ENCODE peak calls at places on chromosomes 13 and 19, in eight cellular contexts. Y is activated CD4-positive, alpha-beta T cell treated with anti-CD3 and anti-CD28 coated beads for 4 hours; H is type B pancreatic cell; S is NCI-H774; R is NCI-H1930; B is caudate nucleus; O is AG10803; M is stromal cell of bone marrow. Z is an unnamed sample.

GRCh38 chr19:50300051-50300450 is 29.1 kb downstream of the KCNC3 start:
- DNase-seq in Y (no peak), H (no peak), S (no peak), R (no peak), B (no peak), O (no peak), M (no peak), Z (no peak)

GRCh38 chr19:41700381-41701195 is 7.8 kb upstream of the CEACAM5 start:
- DNase-seq in Y (no peak), H (peak; percentile 49), S (no peak), R (no peak), B (no peak), O (no peak), M (no peak), Z (no peak)

GRCh38 chr19:28332886-28333285 is 880.1 kb downstream of the UQCRFS1 start:
- DNase-seq in Y (no peak), H (no peak), S (no peak), R (no peak), B (no peak), O (no peak), M (no peak), Z (no peak)

GRCh38 chr19:41261474-41262190 is 2.5 kb upstream of the HNRNPUL1 start:
- DNase-seq in Y (no peak), H (no peak), S (no peak), R (no peak), B (no peak), O (no peak), M (no peak), Z (no peak)

GRCh38 chr19:41696402-41697197 is 8.5 kb upstream of the CEACAM7 start:
- DNase-seq in Y (no peak), H (peak; percentile 42), S (no peak), R (no peak), B (no peak), O (no peak), M (no peak), Z (no peak)

GRCh38 chr13:108267338-108267737 is 2.2 kb upstream of the TNFSF13B start:
- DNase-seq in Y (no peak), H (no peak), S (no peak), R (no peak), B (no peak), O (no peak), M (no peak), Z (no peak)

GRCh38 chr13:45482571-45483173 is 17.9 kb downstream of the COG3 start:
- DNase-seq in Y (no peak), H (no peak), S (no peak), R (no peak), B (no peak), O (peak; percentile 27), M (no peak), Z (no peak)

GRCh38 chr19:18910801-18911436 is 8.3 kb downstream of the COPE start:
- DNase-seq in Y (no peak), H (no peak), S (no peak), R (no peak), B (no peak), O (no peak), M (no peak), Z (no peak)

GRCh38 chr19:6220385-6221191 is 59.2 kb downstream of the MLLT1 start:
- DNase-seq in Y (no peak), H (no peak), S (no peak), R (no peak), B (no peak), O (peak; percentile 84), M (peak; percentile 42), Z (no peak)

GRCh38 chr19:39070888-39071287 is 13.3 kb upstream of the ACP7 start:
- DNase-seq in Y (no peak), H (no peak), S (no peak), R (no peak), B (no peak), O (no peak), M (no peak), Z (no peak)

GRCh38 chr19:40705950-40706619 is 10.6 kb downstream of the COQ8B start:
- DNase-seq in Y (no peak), H (no peak), S (no peak), R (no peak), B (no peak), O (no peak), M (no peak), Z (no peak)

Z was measured in NCI-H1436 treated with DMSO at 0.1 percent for 48 hours.